ENCODE peak calls at places on chromosomes 13 and 19, in four cellular contexts. O, C, N and M are unnamed samples.
A peak's percentile ranks its signal among the peaks of the same experiment; 100 is the strongest.

GRCh38 chr19:40831502-40832430 is 18.5 kb downstream of the CYP2A6 start:
- DNase-seq in O (no peak), C (no peak), N (no peak), M (no peak)

GRCh38 chr13:67014399-67014798 is 215.7 kb downstream of the PCDH9 start:
- DNase-seq in O (no peak), C (no peak), N (no peak), M (no peak)

GRCh38 chr19:934865-935422 is 9.1 kb downstream of the ARID3A start:
- DNase-seq in O (no peak), C (peak; percentile 90), N (no peak), M (peak; percentile 87)

GRCh38 chr13:48749144-48749543 is 95.4 kb downstream of the CYSLTR2 start:
- DNase-seq in O (no peak), C (no peak), N (no peak), M (no peak)

GRCh38 chr13:80069374-80069773 is 271.6 kb downstream of the SPRY2 start:
- DNase-seq in O (no peak), C (no peak), N (no peak), M (no peak)

GRCh38 chr13:85738696-85739320 is 60.4 kb downstream of the SLITRK6 start:
- DNase-seq in O (no peak), C (no peak), N (no peak), M (no peak)

GRCh38 chr13:50887153-50887552 is 22.4 kb upstream of the RNASEH2B start:
- DNase-seq in O (no peak), C (no peak), N (no peak), M (no peak)

GRCh38 chr13:29523199-29523931 is 72.1 kb downstream of the SLC7A1 start:
- DNase-seq in O (no peak), C (no peak), N (no peak), M (no peak)

GRCh38 chr19:12331211-12331941 is 2.1 kb downstream of the ZNF563 start:
- DNase-seq in O (no peak), C (no peak), N (no peak), M (no peak)

GRCh38 chr19:11381535-11382369 is 2.4 kb downstream of the EPOR start:
- DNase-seq in O (no peak), C (peak; percentile 67), N (no peak), M (no peak)

GRCh38 chr19:1837625-1838105 is 10.6 kb downstream of the REXO1 start:
- DNase-seq in O (no peak), C (no peak), N (no peak), M (no peak)

GRCh38 chr19:33496496-33496895 is 25.1 kb downstream of the PEPD start:
- DNase-seq in O (no peak), C (no peak), N (no peak), M (no peak)

GRCh38 chr19:16076958-16077611 is 790 bp downstream of the TPM4 start:
- DNase-seq in O (no peak), C (peak; percentile 77), N (no peak), M (no peak)

GRCh38 chr19:31330761-31331160 is 18.5 kb downstream of the TSHZ3 start:
- DNase-seq in O (no peak), C (no peak), N (no peak), M (no peak)

GRCh38 chr19:52336976-52337375 is 933 bp downstream of the ZNF610 start:
- DNase-seq in O (no peak), C (no peak), N (no peak), M (no peak)

GRCh38 chr13:49347650-49348385 is 96.0 kb downstream of the CAB39L start:
- DNase-seq in O (no peak), C (no peak), N (no peak), M (no peak)